ENCODE peak calls at places on chromosome 15, in six cellular contexts. R, Z, D, V, C and S are unnamed samples.

GRCh38 chr15:62857411-62857853 is 185.1 kb upstream of the TPM1 start:
- DNase-seq in D (no peak), C (no peak), V (no peak), Z (no peak), R (peak), S (no peak)

GRCh38 chr15:52095597-52096262 is 16.8 kb downstream of the BCL2L10 start:
- DNase-seq in C (no peak), V (peak), Z (peak), D (no peak), R (no peak), S (no peak)

GRCh38 chr15:38378162-38378560 is 75.8 kb upstream of the FAM98B start:
- DNase-seq in Z (peak), V (peak), C (no peak), R (no peak), D (peak), S (no peak)

GRCh38 chr15:77038312-77039216 is 32.3 kb downstream of the TSPAN3 start:
- DNase-seq in Z (no peak), D (no peak), V (peak), R (no peak), C (no peak), S (no peak)

GRCh38 chr15:47333758-47334157 is 383.5 kb upstream of the SEMA6D start:
- DNase-seq in R (no peak), D (no peak), C (no peak), Z (no peak), V (no peak), S (no peak)

GRCh38 chr15:69304176-69304533 is 5.4 kb downstream of the PAQR5 start:
- DNase-seq in D (no peak), V (peak), R (no peak), C (no peak), Z (peak), S (no peak)

GRCh38 chr15:71282086-71282485 is 166.8 kb downstream of the THSD4 start:
- DNase-seq in V (peak), R (no peak), C (no peak), D (no peak), Z (peak), S (no peak)

GRCh38 chr15:64740361-64741170 is 34.8 kb downstream of the RBPMS2 start:
- DNase-seq in C (no peak), D (no peak), Z (peak), R (peak), V (peak), S (no peak)

GRCh38 chr15:62752687-62753517 is 289.6 kb upstream of the TPM1 start:
- DNase-seq in R (no peak), D (no peak), V (peak), Z (peak), C (no peak), S (no peak)

GRCh38 chr15:57213783-57214366 is 162.4 kb upstream of the CGNL1 start:
- DNase-seq in Z (peak), R (no peak), C (no peak), V (peak), D (no peak), S (no peak)

GRCh38 chr15:72992733-72993321 is 59.4 kb upstream of the NEO1 start:
- DNase-seq in D (no peak), C (no peak), R (no peak), V (peak), Z (peak), S (no peak)

GRCh38 chr15:45731331-45731730 is 96.5 kb downstream of the SQOR start:
- DNase-seq in V (no peak), Z (no peak), D (no peak), R (no peak), C (no peak), S (no peak)

GRCh38 chr15:45729146-45729545 is 94.3 kb downstream of the SQOR start:
- DNase-seq in C (no peak), R (no peak), Z (no peak), V (peak), D (no peak), S (no peak)

GRCh38 chr15:45734244-45734643 is 99.4 kb downstream of the SQOR start:
- DNase-seq in Z (no peak), C (no peak), R (no peak), D (no peak), V (no peak), S (no peak)

GRCh38 chr15:45732544-45733130 is 97.8 kb downstream of the SQOR start:
- DNase-seq in Z (no peak), C (no peak), R (no peak), D (peak), V (no peak), S (no peak)

GRCh38 chr15:45728641-45729040 is 93.8 kb downstream of the SQOR start:
- DNase-seq in C (no peak), Z (no peak), R (no peak), V (no peak), D (no peak), S (no peak)
- TF ChIP-seq CTCF in C (no peak), Z (no peak), R (no peak), V (no peak), D (no peak), S (no peak)

GRCh38 chr15:88144921-88145320 is 111.6 kb downstream of the NTRK3 start:
- DNase-seq in C (no peak), V (no peak), R (no peak), D (no peak), Z (no peak), S (no peak)

GRCh38 chr15:88139936-88140335 is 116.6 kb downstream of the NTRK3 start:
- DNase-seq in R (no peak), V (no peak), Z (no peak), D (no peak), C (no peak), S (no peak)

GRCh38 chr15:88142141-88142540 is 114.4 kb downstream of the NTRK3 start:
- DNase-seq in R (no peak), D (no peak), V (no peak), Z (no peak), C (no peak), S (no peak)

GRCh38 chr15:88141490-88141889 is 115.0 kb downstream of the NTRK3 start:
- DNase-seq in C (peak), V (no peak), Z (no peak), R (no peak), D (no peak), S (no peak)
- TF ChIP-seq CTCF in C (no peak), V (no peak), Z (no peak), R (no peak), D (no peak), S (no peak)

DNA sequence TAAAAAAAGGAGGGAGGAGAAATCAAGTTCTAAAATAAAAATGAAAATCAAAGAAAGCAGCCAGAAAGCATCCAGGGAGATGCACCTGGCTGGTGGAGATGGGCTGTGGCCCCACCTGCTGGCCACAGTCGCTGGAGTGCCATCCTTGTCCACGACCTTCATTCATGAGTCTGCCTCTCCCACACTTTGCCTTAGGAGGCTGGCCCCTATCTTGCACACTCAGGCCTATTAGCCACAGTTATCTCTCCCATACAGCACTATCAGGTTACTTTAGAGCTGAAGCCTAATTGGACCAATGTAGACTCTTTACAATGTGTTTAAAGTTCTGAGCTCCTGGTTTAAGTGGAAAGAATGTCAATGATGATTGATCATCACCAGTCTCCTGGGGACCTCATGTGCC is 392.0 kb upstream of the RORA start:
- DNase-seq in D (no peak), C (peak), V (peak), R (peak), Z (peak), S (no peak)
- TF ChIP-seq CTCF in D (peak), C (peak), V (peak), R (peak), Z (peak), S (no peak)

GRCh38 chr15:88477885-88478284 is 10.4 kb downstream of the MRPS11 start:
- DNase-seq in C (no peak), R (no peak), Z (no peak), D (no peak), V (no peak), S (no peak)

GRCh38 chr15:88477126-88477525 is 9.6 kb downstream of the MRPS11 start:
- DNase-seq in R (no peak), Z (no peak), C (no peak), V (no peak), D (no peak), S (no peak)

GRCh38 chr15:88479169-88479568 is 11.7 kb downstream of the MRPS11 start:
- DNase-seq in R (no peak), D (no peak), C (no peak), V (no peak), Z (no peak), S (no peak)

GRCh38 chr15:88480981-88481380 is 13.5 kb downstream of the MRPS11 start:
- DNase-seq in V (no peak), R (no peak), D (no peak), Z (no peak), C (no peak), S (no peak)

GRCh38 chr15:88476635-88477038 is 9.1 kb downstream of the MRPS11 start:
- DNase-seq in D (peak), R (no peak), C (peak), V (peak), Z (peak), S (no peak)
- TF ChIP-seq CTCF in D (peak), R (no peak), C (peak), V (peak), Z (peak), S (no peak)